ENCODE peak calls at places on chromosome 19, in nine cellular contexts. One of them, this sample, is unnamed.

GRCh38 chr19:52188822-52189744 is 769 bp upstream of the PPP2R1A start:
- DNase-seq in stimulated activated CD4-positive, alpha-beta T cell treated with anti-CD3 and anti-CD28 coated beads, Interleukin-4, amount 100 ng/mL, for 1 hour: peak; percentile 97
- DNase-seq in cardiac muscle cell: peak; percentile 61
- DNase-seq in stimulated activated CD8-positive, alpha-beta memory T cell treated with anti-CD3 and anti-CD28 coated beads, Interleukin-4, amount 100 ng/mL, for 1 hour: no peak
- DNase-seq in AG04449: no peak
- DNase-seq in fibroblast of the conjunctiva: no peak
- DNase-seq in psoas muscle: peak; percentile 93
- DNase-seq in T-helper 1 cell: no peak
- DNase-seq in heart left ventricle: no peak
- DNase-seq in this sample: peak; percentile 47

GRCh38 chr19:17491287-17491686 is 20.2 kb upstream of the PGLS start:
- DNase-seq in stimulated activated CD4-positive, alpha-beta T cell treated with anti-CD3 and anti-CD28 coated beads, Interleukin-4, amount 100 ng/mL, for 1 hour: no peak
- DNase-seq in cardiac muscle cell: no peak
- DNase-seq in psoas muscle: no peak
- DNase-seq in T-helper 1 cell: no peak
- DNase-seq in stimulated activated CD8-positive, alpha-beta memory T cell treated with anti-CD3 and anti-CD28 coated beads, Interleukin-4, amount 100 ng/mL, for 1 hour: no peak
- DNase-seq in heart left ventricle: no peak
- DNase-seq in AG04449: no peak
- DNase-seq in fibroblast of the conjunctiva: no peak
- DNase-seq in this sample: no peak

GRCh38 chr19:29497686-29498436 is 27.9 kb upstream of the VSTM2B start:
- DNase-seq in heart left ventricle: no peak
- DNase-seq in fibroblast of the conjunctiva: no peak
- DNase-seq in AG04449: no peak
- DNase-seq in T-helper 1 cell: no peak
- DNase-seq in psoas muscle: no peak
- DNase-seq in cardiac muscle cell: no peak
- DNase-seq in stimulated activated CD8-positive, alpha-beta memory T cell treated with anti-CD3 and anti-CD28 coated beads, Interleukin-4, amount 100 ng/mL, for 1 hour: no peak
- DNase-seq in stimulated activated CD4-positive, alpha-beta T cell treated with anti-CD3 and anti-CD28 coated beads, Interleukin-4, amount 100 ng/mL, for 1 hour: no peak
- DNase-seq in this sample: peak; percentile 2

GRCh38 chr19:39839678-39840327 is 5.8 kb upstream of the DYRK1B start:
- DNase-seq in fibroblast of the conjunctiva: no peak
- DNase-seq in T-helper 1 cell: no peak
- DNase-seq in AG04449: no peak
- DNase-seq in stimulated activated CD8-positive, alpha-beta memory T cell treated with anti-CD3 and anti-CD28 coated beads, Interleukin-4, amount 100 ng/mL, for 1 hour: no peak
- DNase-seq in stimulated activated CD4-positive, alpha-beta T cell treated with anti-CD3 and anti-CD28 coated beads, Interleukin-4, amount 100 ng/mL, for 1 hour: no peak
- DNase-seq in cardiac muscle cell: no peak
- DNase-seq in heart left ventricle: no peak
- DNase-seq in psoas muscle: no peak
- DNase-seq in this sample: no peak

GRCh38 chr19:6213266-6213595 is 66.5 kb downstream of the MLLT1 start:
- DNase-seq in fibroblast of the conjunctiva: no peak
- DNase-seq in T-helper 1 cell: no peak
- DNase-seq in stimulated activated CD8-positive, alpha-beta memory T cell treated with anti-CD3 and anti-CD28 coated beads, Interleukin-4, amount 100 ng/mL, for 1 hour: no peak
- DNase-seq in heart left ventricle: no peak
- DNase-seq in stimulated activated CD4-positive, alpha-beta T cell treated with anti-CD3 and anti-CD28 coated beads, Interleukin-4, amount 100 ng/mL, for 1 hour: no peak
- DNase-seq in psoas muscle: peak; percentile 49
- DNase-seq in AG04449: no peak
- DNase-seq in cardiac muscle cell: no peak
- DNase-seq in this sample: no peak

GRCh38 chr19:49782515-49782914 is 15.7 kb downstream of the AP2A1 start:
- DNase-seq in stimulated activated CD4-positive, alpha-beta T cell treated with anti-CD3 and anti-CD28 coated beads, Interleukin-4, amount 100 ng/mL, for 1 hour: no peak
- DNase-seq in psoas muscle: no peak
- DNase-seq in stimulated activated CD8-positive, alpha-beta memory T cell treated with anti-CD3 and anti-CD28 coated beads, Interleukin-4, amount 100 ng/mL, for 1 hour: no peak
- DNase-seq in fibroblast of the conjunctiva: no peak
- DNase-seq in AG04449: no peak
- DNase-seq in cardiac muscle cell: no peak
- DNase-seq in heart left ventricle: no peak
- DNase-seq in T-helper 1 cell: no peak
- DNase-seq in this sample: no peak

GRCh38 chr19:9431475-9431874 is 3.9 kb downstream of the ZNF266 start:
- DNase-seq in cardiac muscle cell: peak; percentile 4
- DNase-seq in AG04449: no peak
- DNase-seq in heart left ventricle: peak; percentile 20
- DNase-seq in stimulated activated CD4-positive, alpha-beta T cell treated with anti-CD3 and anti-CD28 coated beads, Interleukin-4, amount 100 ng/mL, for 1 hour: peak; percentile 45
- DNase-seq in T-helper 1 cell: peak; percentile 14
- DNase-seq in stimulated activated CD8-positive, alpha-beta memory T cell treated with anti-CD3 and anti-CD28 coated beads, Interleukin-4, amount 100 ng/mL, for 1 hour: no peak
- DNase-seq in psoas muscle: no peak
- DNase-seq in fibroblast of the conjunctiva: no peak
- DNase-seq in this sample: no peak

GRCh38 chr19:6536138-6536671 is 5.4 kb downstream of the TNFSF9 start:
- DNase-seq in heart left ventricle: no peak
- DNase-seq in stimulated activated CD4-positive, alpha-beta T cell treated with anti-CD3 and anti-CD28 coated beads, Interleukin-4, amount 100 ng/mL, for 1 hour: peak; percentile 58
- DNase-seq in AG04449: no peak
- DNase-seq in stimulated activated CD8-positive, alpha-beta memory T cell treated with anti-CD3 and anti-CD28 coated beads, Interleukin-4, amount 100 ng/mL, for 1 hour: no peak
- DNase-seq in T-helper 1 cell: peak; percentile 56
- DNase-seq in psoas muscle: peak; percentile 78
- DNase-seq in fibroblast of the conjunctiva: no peak
- DNase-seq in cardiac muscle cell: peak; percentile 32
- DNase-seq in this sample: peak; percentile 88

GRCh38 chr19:50030937-50031336 is 5.1 kb downstream of the ZNF473 start:
- DNase-seq in fibroblast of the conjunctiva: no peak
- DNase-seq in stimulated activated CD8-positive, alpha-beta memory T cell treated with anti-CD3 and anti-CD28 coated beads, Interleukin-4, amount 100 ng/mL, for 1 hour: no peak
- DNase-seq in stimulated activated CD4-positive, alpha-beta T cell treated with anti-CD3 and anti-CD28 coated beads, Interleukin-4, amount 100 ng/mL, for 1 hour: no peak
- DNase-seq in psoas muscle: no peak
- DNase-seq in heart left ventricle: no peak
- DNase-seq in cardiac muscle cell: no peak
- DNase-seq in T-helper 1 cell: no peak
- DNase-seq in AG04449: no peak
- DNase-seq in this sample: no peak

GRCh38 chr19:6705931-6706632 is 14.4 kb downstream of the C3 start:
- DNase-seq in cardiac muscle cell: no peak
- DNase-seq in fibroblast of the conjunctiva: no peak
- DNase-seq in stimulated activated CD4-positive, alpha-beta T cell treated with anti-CD3 and anti-CD28 coated beads, Interleukin-4, amount 100 ng/mL, for 1 hour: no peak
- DNase-seq in AG04449: no peak
- DNase-seq in heart left ventricle: no peak
- DNase-seq in T-helper 1 cell: no peak
- DNase-seq in psoas muscle: no peak
- DNase-seq in stimulated activated CD8-positive, alpha-beta memory T cell treated with anti-CD3 and anti-CD28 coated beads, Interleukin-4, amount 100 ng/mL, for 1 hour: no peak
- DNase-seq in this sample: no peak

GRCh38 chr19:12974301-12975220 is 5.2 kb downstream of the DAND5 start:
- DNase-seq in fibroblast of the conjunctiva: no peak
- DNase-seq in AG04449: no peak
- DNase-seq in stimulated activated CD4-positive, alpha-beta T cell treated with anti-CD3 and anti-CD28 coated beads, Interleukin-4, amount 100 ng/mL, for 1 hour: no peak
- DNase-seq in cardiac muscle cell: no peak
- DNase-seq in T-helper 1 cell: no peak
- DNase-seq in stimulated activated CD8-positive, alpha-beta memory T cell treated with anti-CD3 and anti-CD28 coated beads, Interleukin-4, amount 100 ng/mL, for 1 hour: no peak
- DNase-seq in heart left ventricle: no peak
- DNase-seq in psoas muscle: no peak
- DNase-seq in this sample: no peak

GRCh38 chr19:35112995-35113693 is 2.5 kb upstream of the FXYD3 start:
- DNase-seq in heart left ventricle: no peak
- DNase-seq in fibroblast of the conjunctiva: no peak
- DNase-seq in stimulated activated CD8-positive, alpha-beta memory T cell treated with anti-CD3 and anti-CD28 coated beads, Interleukin-4, amount 100 ng/mL, for 1 hour: no peak
- DNase-seq in T-helper 1 cell: no peak
- DNase-seq in psoas muscle: no peak
- DNase-seq in AG04449: no peak
- DNase-seq in cardiac muscle cell: no peak
- DNase-seq in stimulated activated CD4-positive, alpha-beta T cell treated with anti-CD3 and anti-CD28 coated beads, Interleukin-4, amount 100 ng/mL, for 1 hour: no peak
- DNase-seq in this sample: no peak

GRCh38 chr19:3455960-3456601 is 24.2 kb downstream of the SMIM24 start:
- DNase-seq in fibroblast of the conjunctiva: no peak
- DNase-seq in heart left ventricle: no peak
- DNase-seq in stimulated activated CD4-positive, alpha-beta T cell treated with anti-CD3 and anti-CD28 coated beads, Interleukin-4, amount 100 ng/mL, for 1 hour: no peak
- DNase-seq in stimulated activated CD8-positive, alpha-beta memory T cell treated with anti-CD3 and anti-CD28 coated beads, Interleukin-4, amount 100 ng/mL, for 1 hour: no peak
- DNase-seq in T-helper 1 cell: no peak
- DNase-seq in psoas muscle: no peak
- DNase-seq in cardiac muscle cell: no peak
- DNase-seq in AG04449: no peak
- DNase-seq in this sample: no peak

GRCh38 chr19:6185825-6186193 is 50.3 kb downstream of the ACSBG2 start:
- DNase-seq in fibroblast of the conjunctiva: no peak
- DNase-seq in AG04449: no peak
- DNase-seq in T-helper 1 cell: no peak
- DNase-seq in stimulated activated CD8-positive, alpha-beta memory T cell treated with anti-CD3 and anti-CD28 coated beads, Interleukin-4, amount 100 ng/mL, for 1 hour: no peak
- DNase-seq in cardiac muscle cell: no peak
- DNase-seq in heart left ventricle: no peak
- DNase-seq in psoas muscle: no peak
- DNase-seq in stimulated activated CD4-positive, alpha-beta T cell treated with anti-CD3 and anti-CD28 coated beads, Interleukin-4, amount 100 ng/mL, for 1 hour: no peak
- DNase-seq in this sample: no peak

GRCh38 chr19:14496849-14497346 is 971 bp upstream of the GIPC1 start:
- DNase-seq in stimulated activated CD8-positive, alpha-beta memory T cell treated with anti-CD3 and anti-CD28 coated beads, Interleukin-4, amount 100 ng/mL, for 1 hour: no peak
- DNase-seq in fibroblast of the conjunctiva: no peak
- DNase-seq in AG04449: no peak
- DNase-seq in cardiac muscle cell: no peak
- DNase-seq in stimulated activated CD4-positive, alpha-beta T cell treated with anti-CD3 and anti-CD28 coated beads, Interleukin-4, amount 100 ng/mL, for 1 hour: no peak
- DNase-seq in psoas muscle: no peak
- DNase-seq in heart left ventricle: no peak
- DNase-seq in T-helper 1 cell: no peak
- DNase-seq in this sample: peak; percentile 33

GRCh38 chr19:3175761-3176714 is 2.5 kb upstream of the S1PR4 start:
- DNase-seq in stimulated activated CD8-positive, alpha-beta memory T cell treated with anti-CD3 and anti-CD28 coated beads, Interleukin-4, amount 100 ng/mL, for 1 hour: no peak
- DNase-seq in T-helper 1 cell: no peak
- DNase-seq in AG04449: peak; percentile 54
- DNase-seq in fibroblast of the conjunctiva: peak; percentile 41
- DNase-seq in cardiac muscle cell: no peak
- DNase-seq in psoas muscle: no peak
- DNase-seq in heart left ventricle: no peak
- DNase-seq in stimulated activated CD4-positive, alpha-beta T cell treated with anti-CD3 and anti-CD28 coated beads, Interleukin-4, amount 100 ng/mL, for 1 hour: no peak
- DNase-seq in this sample: no peak

GRCh38 chr19:2035590-2035991 is 15.5 kb downstream of the MKNK2 start:
- DNase-seq in cardiac muscle cell: no peak
- DNase-seq in AG04449: no peak
- DNase-seq in stimulated activated CD4-positive, alpha-beta T cell treated with anti-CD3 and anti-CD28 coated beads, Interleukin-4, amount 100 ng/mL, for 1 hour: no peak
- DNase-seq in fibroblast of the conjunctiva: no peak
- DNase-seq in heart left ventricle: no peak
- DNase-seq in stimulated activated CD8-positive, alpha-beta memory T cell treated with anti-CD3 and anti-CD28 coated beads, Interleukin-4, amount 100 ng/mL, for 1 hour: no peak
- DNase-seq in psoas muscle: peak; percentile 68
- DNase-seq in T-helper 1 cell: no peak
- DNase-seq in this sample: no peak

GRCh38 chr19:57599761-57600383 is at the start of gene ZNF530:
- DNase-seq in heart left ventricle: peak; percentile 96
- DNase-seq in psoas muscle: peak; percentile 97
- DNase-seq in AG04449: peak; percentile 47
- DNase-seq in T-helper 1 cell: peak; percentile 72
- DNase-seq in stimulated activated CD8-positive, alpha-beta memory T cell treated with anti-CD3 and anti-CD28 coated beads, Interleukin-4, amount 100 ng/mL, for 1 hour: peak; percentile 66
- DNase-seq in stimulated activated CD4-positive, alpha-beta T cell treated with anti-CD3 and anti-CD28 coated beads, Interleukin-4, amount 100 ng/mL, for 1 hour: peak; percentile 89
- DNase-seq in fibroblast of the conjunctiva: peak; percentile 83
- DNase-seq in cardiac muscle cell: peak; percentile 96
- DNase-seq in this sample: peak; percentile 95

GRCh38 chr19:37966211-37967072 is 59.4 kb downstream of the SIPA1L3 start:
- DNase-seq in psoas muscle: no peak
- DNase-seq in fibroblast of the conjunctiva: no peak
- DNase-seq in T-helper 1 cell: no peak
- DNase-seq in stimulated activated CD4-positive, alpha-beta T cell treated with anti-CD3 and anti-CD28 coated beads, Interleukin-4, amount 100 ng/mL, for 1 hour: no peak
- DNase-seq in AG04449: no peak
- DNase-seq in cardiac muscle cell: no peak
- DNase-seq in heart left ventricle: no peak
- DNase-seq in stimulated activated CD8-positive, alpha-beta memory T cell treated with anti-CD3 and anti-CD28 coated beads, Interleukin-4, amount 100 ng/mL, for 1 hour: no peak
- DNase-seq in this sample: no peak

GRCh38 chr19:14383898-14384669 is 2.8 kb downstream of the ADGRE5 start:
- DNase-seq in AG04449: no peak
- DNase-seq in cardiac muscle cell: no peak
- DNase-seq in T-helper 1 cell: peak; percentile 62
- DNase-seq in heart left ventricle: peak; percentile 41
- DNase-seq in stimulated activated CD4-positive, alpha-beta T cell treated with anti-CD3 and anti-CD28 coated beads, Interleukin-4, amount 100 ng/mL, for 1 hour: peak; percentile 46
- DNase-seq in psoas muscle: peak; percentile 68
- DNase-seq in stimulated activated CD8-positive, alpha-beta memory T cell treated with anti-CD3 and anti-CD28 coated beads, Interleukin-4, amount 100 ng/mL, for 1 hour: no peak
- DNase-seq in fibroblast of the conjunctiva: no peak
- DNase-seq in this sample: no peak

GRCh38 chr19:33802001-33802400 is 5.3 kb downstream of the KCTD15 start:
- DNase-seq in stimulated activated CD4-positive, alpha-beta T cell treated with anti-CD3 and anti-CD28 coated beads, Interleukin-4, amount 100 ng/mL, for 1 hour: no peak
- DNase-seq in stimulated activated CD8-positive, alpha-beta memory T cell treated with anti-CD3 and anti-CD28 coated beads, Interleukin-4, amount 100 ng/mL, for 1 hour: no peak
- DNase-seq in T-helper 1 cell: no peak
- DNase-seq in cardiac muscle cell: no peak
- DNase-seq in psoas muscle: no peak
- DNase-seq in heart left ventricle: no peak
- DNase-seq in AG04449: no peak
- DNase-seq in fibroblast of the conjunctiva: no peak
- DNase-seq in this sample: no peak

GRCh38 chr19:5178841-5179625 is 161.6 kb downstream of the PTPRS start:
- DNase-seq in AG04449: no peak
- DNase-seq in stimulated activated CD8-positive, alpha-beta memory T cell treated with anti-CD3 and anti-CD28 coated beads, Interleukin-4, amount 100 ng/mL, for 1 hour: no peak
- DNase-seq in stimulated activated CD4-positive, alpha-beta T cell treated with anti-CD3 and anti-CD28 coated beads, Interleukin-4, amount 100 ng/mL, for 1 hour: no peak
- DNase-seq in heart left ventricle: no peak
- DNase-seq in T-helper 1 cell: no peak
- DNase-seq in psoas muscle: no peak
- DNase-seq in cardiac muscle cell: no peak
- DNase-seq in fibroblast of the conjunctiva: no peak
- DNase-seq in this sample: no peak

GRCh38 chr19:34957830-34958751 is 5.9 kb downstream of the ZNF792 start:
- DNase-seq in psoas muscle: no peak
- DNase-seq in cardiac muscle cell: no peak
- DNase-seq in stimulated activated CD8-positive, alpha-beta memory T cell treated with anti-CD3 and anti-CD28 coated beads, Interleukin-4, amount 100 ng/mL, for 1 hour: no peak
- DNase-seq in fibroblast of the conjunctiva: no peak
- DNase-seq in T-helper 1 cell: no peak
- DNase-seq in stimulated activated CD4-positive, alpha-beta T cell treated with anti-CD3 and anti-CD28 coated beads, Interleukin-4, amount 100 ng/mL, for 1 hour: no peak
- DNase-seq in AG04449: no peak
- DNase-seq in heart left ventricle: no peak
- DNase-seq in this sample: no peak

GRCh38 chr19:588093-588742 is 1.5 kb upstream of the HCN2 start:
- DNase-seq in AG04449: no peak
- DNase-seq in cardiac muscle cell: peak; percentile 81
- DNase-seq in psoas muscle: no peak
- DNase-seq in stimulated activated CD4-positive, alpha-beta T cell treated with anti-CD3 and anti-CD28 coated beads, Interleukin-4, amount 100 ng/mL, for 1 hour: peak; percentile 71
- DNase-seq in stimulated activated CD8-positive, alpha-beta memory T cell treated with anti-CD3 and anti-CD28 coated beads, Interleukin-4, amount 100 ng/mL, for 1 hour: no peak
- DNase-seq in fibroblast of the conjunctiva: peak; percentile 67
- DNase-seq in heart left ventricle: peak; percentile 73
- DNase-seq in T-helper 1 cell: peak; percentile 59
- DNase-seq in this sample: peak; percentile 82

GRCh38 chr19:7865262-7865911 is 8.8 kb downstream of the PRR36 start:
- DNase-seq in fibroblast of the conjunctiva: no peak
- DNase-seq in psoas muscle: peak; percentile 21
- DNase-seq in AG04449: no peak
- DNase-seq in cardiac muscle cell: no peak
- DNase-seq in T-helper 1 cell: no peak
- DNase-seq in stimulated activated CD8-positive, alpha-beta memory T cell treated with anti-CD3 and anti-CD28 coated beads, Interleukin-4, amount 100 ng/mL, for 1 hour: no peak
- DNase-seq in stimulated activated CD4-positive, alpha-beta T cell treated with anti-CD3 and anti-CD28 coated beads, Interleukin-4, amount 100 ng/mL, for 1 hour: no peak
- DNase-seq in heart left ventricle: no peak
- DNase-seq in this sample: peak; percentile 47

GRCh38 chr19:926595-927043 is 784 bp downstream of the ARID3A start:
- DNase-seq in heart left ventricle: peak; percentile 68
- DNase-seq in stimulated activated CD4-positive, alpha-beta T cell treated with anti-CD3 and anti-CD28 coated beads, Interleukin-4, amount 100 ng/mL, for 1 hour: peak; percentile 48
- DNase-seq in fibroblast of the conjunctiva: no peak
- DNase-seq in cardiac muscle cell: peak; percentile 54
- DNase-seq in stimulated activated CD8-positive, alpha-beta memory T cell treated with anti-CD3 and anti-CD28 coated beads, Interleukin-4, amount 100 ng/mL, for 1 hour: no peak
- DNase-seq in psoas muscle: peak; percentile 74
- DNase-seq in AG04449: no peak
- DNase-seq in T-helper 1 cell: no peak
- DNase-seq in this sample: no peak

GRCh38 chr19:31715249-31715944 is 366.2 kb upstream of the TSHZ3 start:
- DNase-seq in AG04449: no peak
- DNase-seq in T-helper 1 cell: no peak
- DNase-seq in cardiac muscle cell: no peak
- DNase-seq in heart left ventricle: no peak
- DNase-seq in psoas muscle: no peak
- DNase-seq in fibroblast of the conjunctiva: no peak
- DNase-seq in stimulated activated CD4-positive, alpha-beta T cell treated with anti-CD3 and anti-CD28 coated beads, Interleukin-4, amount 100 ng/mL, for 1 hour: no peak
- DNase-seq in stimulated activated CD8-positive, alpha-beta memory T cell treated with anti-CD3 and anti-CD28 coated beads, Interleukin-4, amount 100 ng/mL, for 1 hour: no peak
- DNase-seq in this sample: no peak